ENCODE peak calls at places on chromosomes 2 and 18, in five cellular contexts. One of them, this sample, is unnamed. For H3K27me3 and H3K36me3, the result is how much of the 10 kb centered on the place peaks cover.

GRCh38 chr2:177031435-177032222 is 181.0 kb upstream of the HNRNPA3 start:
- DNase-seq in PC-3: no peak
- DNase-seq in tibial nerve: no peak
- DNase-seq in BE2C: peak
- DNase-seq in breast epithelium: no peak
- DNase-seq in this sample: no peak

GRCh38 chr2:232523682-232524597 is 2.0 kb upstream of the CHRND start:
- DNase-seq in PC-3: peak
- DNase-seq in tibial nerve: no peak
- DNase-seq in BE2C: peak
- DNase-seq in breast epithelium: no peak
- DNase-seq in this sample: no peak

GRCh38 chr2:149427371-149427770 is 97.0 kb downstream of the LYPD6 start:
- DNase-seq in PC-3: no peak
- DNase-seq in tibial nerve: no peak
- DNase-seq in BE2C: no peak
- DNase-seq in breast epithelium: no peak
- DNase-seq in this sample: no peak

GRCh38 chr2:9979977-9980376 is 28.5 kb downstream of the GRHL1 start:
- DNase-seq in PC-3: no peak
- DNase-seq in tibial nerve: no peak
- DNase-seq in BE2C: no peak
- DNase-seq in breast epithelium: no peak
- DNase-seq in this sample: no peak

GRCh38 chr18:62632788-62633455 is 82.4 kb upstream of the PHLPP1 start:
- DNase-seq in PC-3: no peak
- DNase-seq in tibial nerve: no peak
- DNase-seq in BE2C: no peak
- DNase-seq in breast epithelium: no peak
- DNase-seq in this sample: no peak

GRCh38 chr2:38315707-38316333 is 61.3 kb downstream of the ATL2 start:
- DNase-seq in PC-3: peak
- DNase-seq in tibial nerve: peak
- DNase-seq in BE2C: no peak
- DNase-seq in breast epithelium: no peak
- DNase-seq in this sample: peak

GRCh38 chr2:127128508-127128907 is 21.6 kb upstream of the BIN1 start:
- DNase-seq in PC-3: no peak
- DNase-seq in tibial nerve: no peak
- DNase-seq in BE2C: peak
- DNase-seq in breast epithelium: peak
- DNase-seq in this sample: no peak

GRCh38 chr2:40579247-40579646 is 127.4 kb upstream of the SLC8A1 start:
- DNase-seq in PC-3: no peak
- DNase-seq in tibial nerve: no peak
- DNase-seq in BE2C: no peak
- DNase-seq in breast epithelium: no peak
- DNase-seq in this sample: no peak

GRCh38 chr2:74944987-74945782 is 13.3 kb upstream of the POLE4 start:
- DNase-seq in PC-3: no peak
- DNase-seq in tibial nerve: no peak
- DNase-seq in BE2C: no peak
- DNase-seq in breast epithelium: no peak
- DNase-seq in this sample: no peak

GRCh38 chr2:64978514-64979268 is 10.5 kb upstream of the SLC1A4 start:
- DNase-seq in PC-3: peak
- DNase-seq in tibial nerve: no peak
- DNase-seq in BE2C: no peak
- DNase-seq in breast epithelium: no peak
- DNase-seq in this sample: no peak

GRCh38 chr2:8600456-8600855 is 81.4 kb upstream of the ID2 start:
- DNase-seq in PC-3: no peak
- DNase-seq in tibial nerve: no peak
- DNase-seq in BE2C: no peak
- DNase-seq in breast epithelium: no peak
- DNase-seq in this sample: no peak

GRCh38 chr2:33214436-33214835 is 262.0 kb upstream of the RASGRP3 start:
- DNase-seq in PC-3: no peak
- DNase-seq in tibial nerve: no peak
- DNase-seq in BE2C: no peak
- DNase-seq in breast epithelium: no peak
- DNase-seq in this sample: no peak

GRCh38 chr2:11560806-11561205 is 27.0 kb downstream of the GREB1 start:
- DNase-seq in PC-3: no peak
- DNase-seq in tibial nerve: no peak
- DNase-seq in BE2C: no peak
- DNase-seq in breast epithelium: no peak
- DNase-seq in this sample: no peak

GRCh38 chr2:178484245-178485041 is 4.2 kb downstream of the PLEKHA3 start:
- DNase-seq in PC-3: peak
- DNase-seq in tibial nerve: peak
- DNase-seq in BE2C: peak
- DNase-seq in breast epithelium: no peak
- DNase-seq in this sample: no peak

GRCh38 chr2:85002534-85002933 is 31.6 kb downstream of the KCMF1 start:
- DNase-seq in PC-3: no peak
- DNase-seq in tibial nerve: no peak
- DNase-seq in BE2C: no peak
- DNase-seq in breast epithelium: no peak
- DNase-seq in this sample: no peak

DNA sequence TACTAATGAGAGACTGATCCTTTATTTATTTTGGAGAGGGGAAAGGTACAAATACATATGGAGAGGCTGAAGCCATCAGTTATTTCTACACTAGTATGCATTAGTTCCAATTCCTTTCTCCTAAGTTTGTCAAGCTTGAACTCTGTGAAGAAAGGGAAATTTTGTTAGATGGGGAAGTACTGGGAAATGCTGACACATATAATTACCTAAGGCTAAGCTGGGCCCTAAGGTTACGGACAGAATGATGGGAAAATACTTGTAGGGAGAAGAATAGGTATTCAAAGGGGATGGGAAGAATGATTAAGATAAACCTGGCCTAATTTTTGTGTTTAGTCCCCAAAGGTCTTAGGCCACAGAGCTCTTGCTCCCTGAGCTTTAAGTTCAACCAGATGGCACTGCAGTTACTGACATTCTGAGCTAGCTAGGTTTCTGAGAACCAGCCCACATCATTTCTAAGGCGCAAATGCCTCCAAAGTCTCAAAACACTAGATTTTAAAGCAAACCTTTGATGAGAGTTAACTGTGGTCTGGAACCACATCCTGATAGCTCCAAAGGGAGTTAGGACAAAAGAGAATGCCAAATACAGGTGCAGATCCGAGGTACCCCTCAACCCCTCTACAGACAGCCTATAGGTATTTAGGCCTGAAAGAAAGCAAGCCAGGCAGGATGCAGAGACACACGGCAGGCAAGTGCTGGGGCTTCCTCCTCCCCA is 2.7 kb downstream of the TMEM163 start:
- DNase-seq in PC-3: no peak
- DNase-seq in tibial nerve: no peak
- DNase-seq in BE2C: no peak
- DNase-seq in breast epithelium: no peak
- DNase-seq in this sample: no peak
- H3K27me3 ChIP-seq in PC-3: under half
- H3K27me3 ChIP-seq in tibial nerve: half or more
- H3K27me3 ChIP-seq in BE2C: under half
- H3K27me3 ChIP-seq in breast epithelium: under half
- H3K27me3 ChIP-seq in this sample: half or more

GRCh38 chr2:241724259-241724974 is 10.0 kb upstream of the D2HGDH start:
- DNase-seq in PC-3: peak
- DNase-seq in tibial nerve: no peak
- DNase-seq in BE2C: no peak
- DNase-seq in breast epithelium: no peak
- DNase-seq in this sample: no peak
- H3K36me3 ChIP-seq in PC-3: under half
- H3K36me3 ChIP-seq in tibial nerve: under half
- H3K36me3 ChIP-seq in BE2C: half or more
- H3K36me3 ChIP-seq in breast epithelium: under half
- H3K36me3 ChIP-seq in this sample: under half

GRCh38 chr2:172097557-172098131 is 5.1 kb downstream of the DLX2 start:
- DNase-seq in PC-3: peak
- DNase-seq in tibial nerve: no peak
- DNase-seq in BE2C: no peak
- DNase-seq in breast epithelium: no peak
- DNase-seq in this sample: no peak
- H3K27me3 ChIP-seq in PC-3: under half
- H3K27me3 ChIP-seq in tibial nerve: half or more
- H3K27me3 ChIP-seq in BE2C: half or more
- H3K27me3 ChIP-seq in breast epithelium: under half
- H3K27me3 ChIP-seq in this sample: under half

GRCh38 chr18:77376043-77376732 is 126.5 kb downstream of the GALR1 start:
- DNase-seq in PC-3: peak
- DNase-seq in tibial nerve: no peak
- DNase-seq in BE2C: no peak
- DNase-seq in breast epithelium: no peak
- DNase-seq in this sample: no peak

GRCh38 chr18:77380695-77381094 is 131.0 kb downstream of the GALR1 start:
- DNase-seq in PC-3: no peak
- DNase-seq in tibial nerve: no peak
- DNase-seq in BE2C: no peak
- DNase-seq in breast epithelium: no peak
- DNase-seq in this sample: no peak

GRCh38 chr18:77376733-77377094 is 127.1 kb downstream of the GALR1 start:
- DNase-seq in PC-3: no peak
- DNase-seq in tibial nerve: no peak
- DNase-seq in BE2C: no peak
- DNase-seq in breast epithelium: no peak
- DNase-seq in this sample: no peak

GRCh38 chr18:77379976-77380375 is 130.3 kb downstream of the GALR1 start:
- DNase-seq in PC-3: no peak
- DNase-seq in tibial nerve: no peak
- DNase-seq in BE2C: no peak
- DNase-seq in breast epithelium: no peak
- DNase-seq in this sample: no peak

DNA sequence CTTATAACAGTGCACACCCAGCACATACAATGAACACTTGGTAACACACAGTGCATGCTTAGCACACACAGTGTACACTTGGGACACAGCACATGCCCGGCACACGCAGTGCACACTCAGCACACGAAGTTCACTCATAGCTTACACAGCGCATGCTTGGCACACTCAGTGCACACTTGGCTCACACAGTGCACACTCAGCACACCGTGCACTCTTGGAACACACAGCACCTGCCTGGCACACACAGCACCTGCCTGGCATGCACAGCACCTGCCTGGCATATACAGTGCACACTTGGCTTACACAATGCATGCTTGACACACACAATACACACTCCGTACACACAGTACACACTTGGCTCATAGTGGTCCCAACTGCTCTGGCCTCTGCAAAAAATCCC is 128.2 kb downstream of the GALR1 start:
- DNase-seq in PC-3: no peak
- DNase-seq in tibial nerve: no peak
- DNase-seq in BE2C: no peak
- DNase-seq in breast epithelium: no peak
- DNase-seq in this sample: no peak
- H3K36me3 ChIP-seq in PC-3: under half
- H3K36me3 ChIP-seq in tibial nerve: under half
- H3K36me3 ChIP-seq in BE2C: under half
- H3K36me3 ChIP-seq in breast epithelium: under half
- H3K36me3 ChIP-seq in this sample: under half

GRCh38 chr2:173202570-173202969 is 126.9 kb downstream of the MAP3K20 start:
- DNase-seq in PC-3: peak
- DNase-seq in tibial nerve: no peak
- DNase-seq in BE2C: no peak
- DNase-seq in breast epithelium: no peak
- DNase-seq in this sample: no peak

GRCh38 chr2:173210270-173211196 is 134.9 kb downstream of the MAP3K20 start:
- DNase-seq in PC-3: peak
- DNase-seq in tibial nerve: peak
- DNase-seq in BE2C: peak
- DNase-seq in breast epithelium: peak
- DNase-seq in this sample: peak

GRCh38 chr2:173204316-173204715 is 128.7 kb downstream of the MAP3K20 start:
- DNase-seq in PC-3: no peak
- DNase-seq in tibial nerve: no peak
- DNase-seq in BE2C: no peak
- DNase-seq in breast epithelium: no peak
- DNase-seq in this sample: no peak

DNA sequence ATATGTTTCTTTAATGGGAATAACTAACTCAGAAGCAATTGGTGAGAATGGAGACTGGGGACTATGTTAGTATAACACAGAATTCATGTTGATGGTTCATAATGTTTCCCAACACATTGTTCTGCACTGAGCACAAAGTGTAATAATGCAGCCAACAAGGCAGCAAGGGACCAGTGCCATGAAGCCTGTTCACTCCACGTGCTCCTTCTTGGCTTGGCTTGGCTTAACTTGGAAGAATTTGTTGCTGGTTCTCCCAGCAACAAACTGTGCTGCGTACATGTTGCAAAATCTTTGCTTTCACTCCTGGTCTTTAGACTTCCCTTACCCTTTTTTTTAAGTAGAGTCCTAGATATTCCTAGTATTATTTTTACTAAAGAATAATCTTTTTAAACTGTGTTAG is 129.7 kb downstream of the MAP3K20 start:
- DNase-seq in PC-3: no peak
- DNase-seq in tibial nerve: peak
- DNase-seq in BE2C: no peak
- DNase-seq in breast epithelium: peak
- DNase-seq in this sample: no peak
- H3K27me3 ChIP-seq in PC-3: under half
- H3K27me3 ChIP-seq in tibial nerve: under half
- H3K27me3 ChIP-seq in BE2C: under half
- H3K27me3 ChIP-seq in breast epithelium: under half
- H3K27me3 ChIP-seq in this sample: under half

GRCh38 chr2:165927353-165927752 is 26.2 kb downstream of the TTC21B start:
- DNase-seq in PC-3: peak
- DNase-seq in tibial nerve: no peak
- DNase-seq in BE2C: no peak
- DNase-seq in breast epithelium: no peak
- DNase-seq in this sample: no peak

GRCh38 chr2:165938237-165938636 is 15.3 kb downstream of the TTC21B start:
- DNase-seq in PC-3: no peak
- DNase-seq in tibial nerve: no peak
- DNase-seq in BE2C: no peak
- DNase-seq in breast epithelium: no peak
- DNase-seq in this sample: no peak

GRCh38 chr2:165927774-165928173 is 25.8 kb downstream of the TTC21B start:
- DNase-seq in PC-3: no peak
- DNase-seq in tibial nerve: no peak
- DNase-seq in BE2C: no peak
- DNase-seq in breast epithelium: no peak
- DNase-seq in this sample: no peak

DNA sequence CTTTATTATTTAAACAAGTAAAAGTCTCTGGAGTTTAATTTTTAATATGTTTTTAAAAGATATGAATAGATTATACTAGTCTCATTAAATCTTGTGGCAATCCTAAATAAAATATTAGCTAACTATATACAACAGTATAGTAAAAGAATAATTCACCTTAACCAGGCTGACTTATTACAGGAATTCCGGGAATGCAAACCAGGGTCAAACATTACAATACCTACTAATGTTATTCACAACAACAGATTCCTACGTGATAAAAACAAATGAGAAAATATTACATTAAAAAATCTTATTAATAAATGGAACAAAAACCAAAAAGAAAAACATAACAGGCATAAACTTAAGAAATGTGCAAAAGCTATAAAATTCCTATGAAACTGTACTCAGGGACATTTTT is 20.4 kb downstream of the TTC21B start:
- DNase-seq in PC-3: no peak
- DNase-seq in tibial nerve: no peak
- DNase-seq in BE2C: no peak
- DNase-seq in breast epithelium: no peak
- DNase-seq in this sample: no peak
- H3K36me3 ChIP-seq in PC-3: under half
- H3K36me3 ChIP-seq in tibial nerve: under half
- H3K36me3 ChIP-seq in BE2C: under half
- H3K36me3 ChIP-seq in breast epithelium: under half
- H3K36me3 ChIP-seq in this sample: under half

This sample was measured in keratinocyte.